ENCODE peak calls at places on chromosomes 4 and X, in seven cellular contexts. K, S, A, W, E, V and M are unnamed samples.

GRCh38 chrX:17535229-17535628 is 160.2 kb downstream of the NHS start:
- DNase-seq in K (no peak), S (no peak), A (no peak), W (no peak), E (peak), V (no peak), M (no peak)

GRCh38 chr4:138948918-138949317 is 66.7 kb upstream of the NOCT start:
- DNase-seq in K (no peak), S (no peak), A (no peak), W (no peak), E (no peak), V (no peak), M (no peak)

GRCh38 chr4:137124278-137124932 is 407.9 kb downstream of the PCDH18 start:
- DNase-seq in K (no peak), S (no peak), A (peak), W (peak), E (peak), V (no peak), M (peak)

GRCh38 chr4:62912531-62912930 is 1496.7 kb downstream of the TECRL start:
- DNase-seq in K (no peak), S (no peak), A (no peak), W (no peak), E (no peak), V (no peak), M (no peak)

GRCh38 chr4:18022572-18023039 is 1.1 kb upstream of the LCORL start:
- DNase-seq in K (no peak), S (no peak), A (no peak), W (no peak), E (no peak), V (no peak), M (no peak)

GRCh38 chrX:11579856-11580595 is 85.7 kb downstream of the ARHGAP6 start:
- DNase-seq in K (no peak), S (peak), A (no peak), W (no peak), E (peak), V (no peak), M (no peak)

GRCh38 chrX:17470136-17470535 is 95.1 kb downstream of the NHS start:
- DNase-seq in K (no peak), S (no peak), A (no peak), W (peak), E (no peak), V (no peak), M (no peak)

GRCh38 chrX:135737361-135738071 is 24.1 kb downstream of the CT45A1 start:
- DNase-seq in K (no peak), S (no peak), A (no peak), W (no peak), E (no peak), V (no peak), M (no peak)

GRCh38 chr4:159071178-159071968 is 31.5 kb upstream of the RAPGEF2 start:
- DNase-seq in K (no peak), S (no peak), A (peak), W (no peak), E (peak), V (no peak), M (peak)

GRCh38 chr4:159520074-159520473 is 417.2 kb downstream of the RAPGEF2 start:
- DNase-seq in K (no peak), S (no peak), A (no peak), W (no peak), E (no peak), V (no peak), M (no peak)

GRCh38 chr4:185883591-185883990 is 71.6 kb upstream of the SORBS2 start:
- DNase-seq in K (no peak), S (no peak), A (no peak), W (no peak), E (no peak), V (no peak), M (no peak)